ENCODE peak calls at places on chromosomes 7 and 10, in ten cellular contexts. One of them, this sample, is unnamed.

GRCh38 chr7:112205348-112206237 is 606 bp downstream of the DOCK4 start:
- DNase-seq in astrocyte of the hippocampus: peak
- DNase-seq in effector memory CD4-positive, alpha-beta T cell: peak
- DNase-seq in NAMALWA: peak
- DNase-seq in fibroblast of lung: peak
- DNase-seq in head of caudate nucleus: peak
- DNase-seq in nephron progenitor cell: peak
- DNase-seq in heart left ventricle: peak
- DNase-seq in stimulated activated CD8-positive, alpha-beta memory T cell treated with anti-CD3 and anti-CD28 coated beads, Interleukin-7, amount 100 ng/mL, for 1 hour: peak
- DNase-seq in HCT116: peak
- DNase-seq in this sample: peak

GRCh38 chr7:129950191-129950940 is 2.4 kb downstream of the UBE2H start:
- DNase-seq in nephron progenitor cell: no peak
- DNase-seq in HCT116: no peak
- DNase-seq in fibroblast of lung: no peak
- DNase-seq in stimulated activated CD8-positive, alpha-beta memory T cell treated with anti-CD3 and anti-CD28 coated beads, Interleukin-7, amount 100 ng/mL, for 1 hour: no peak
- DNase-seq in astrocyte of the hippocampus: peak
- DNase-seq in head of caudate nucleus: no peak
- DNase-seq in heart left ventricle: no peak
- DNase-seq in effector memory CD4-positive, alpha-beta T cell: no peak
- DNase-seq in NAMALWA: peak
- DNase-seq in this sample: no peak

GRCh38 chr7:18040196-18040595 is 12.6 kb upstream of the PRPS1L1 start:
- DNase-seq in HCT116: no peak
- DNase-seq in head of caudate nucleus: no peak
- DNase-seq in heart left ventricle: no peak
- DNase-seq in NAMALWA: no peak
- DNase-seq in astrocyte of the hippocampus: peak
- DNase-seq in stimulated activated CD8-positive, alpha-beta memory T cell treated with anti-CD3 and anti-CD28 coated beads, Interleukin-7, amount 100 ng/mL, for 1 hour: no peak
- DNase-seq in nephron progenitor cell: no peak
- DNase-seq in effector memory CD4-positive, alpha-beta T cell: no peak
- DNase-seq in fibroblast of lung: peak
- DNase-seq in this sample: peak

GRCh38 chr7:48680996-48681395 is 243.4 kb upstream of the CDC14C start:
- DNase-seq in stimulated activated CD8-positive, alpha-beta memory T cell treated with anti-CD3 and anti-CD28 coated beads, Interleukin-7, amount 100 ng/mL, for 1 hour: no peak
- DNase-seq in HCT116: no peak
- DNase-seq in NAMALWA: no peak
- DNase-seq in fibroblast of lung: no peak
- DNase-seq in effector memory CD4-positive, alpha-beta T cell: no peak
- DNase-seq in nephron progenitor cell: no peak
- DNase-seq in heart left ventricle: no peak
- DNase-seq in astrocyte of the hippocampus: peak
- DNase-seq in head of caudate nucleus: no peak
- DNase-seq in this sample: no peak

GRCh38 chr7:12133865-12134264 is 77.2 kb upstream of the TMEM106B start:
- DNase-seq in effector memory CD4-positive, alpha-beta T cell: no peak
- DNase-seq in astrocyte of the hippocampus: no peak
- DNase-seq in HCT116: no peak
- DNase-seq in head of caudate nucleus: no peak
- DNase-seq in heart left ventricle: no peak
- DNase-seq in fibroblast of lung: no peak
- DNase-seq in stimulated activated CD8-positive, alpha-beta memory T cell treated with anti-CD3 and anti-CD28 coated beads, Interleukin-7, amount 100 ng/mL, for 1 hour: no peak
- DNase-seq in NAMALWA: no peak
- DNase-seq in nephron progenitor cell: no peak
- DNase-seq in this sample: no peak

GRCh38 chr10:71088054-71088453 is 124.3 kb upstream of the UNC5B start:
- DNase-seq in head of caudate nucleus: no peak
- DNase-seq in HCT116: no peak
- DNase-seq in effector memory CD4-positive, alpha-beta T cell: no peak
- DNase-seq in nephron progenitor cell: no peak
- DNase-seq in fibroblast of lung: no peak
- DNase-seq in stimulated activated CD8-positive, alpha-beta memory T cell treated with anti-CD3 and anti-CD28 coated beads, Interleukin-7, amount 100 ng/mL, for 1 hour: no peak
- DNase-seq in NAMALWA: no peak
- DNase-seq in astrocyte of the hippocampus: peak
- DNase-seq in heart left ventricle: no peak
- DNase-seq in this sample: no peak

GRCh38 chr10:58023341-58024073 is 244.2 kb downstream of the IPMK start:
- DNase-seq in head of caudate nucleus: no peak
- DNase-seq in stimulated activated CD8-positive, alpha-beta memory T cell treated with anti-CD3 and anti-CD28 coated beads, Interleukin-7, amount 100 ng/mL, for 1 hour: no peak
- DNase-seq in effector memory CD4-positive, alpha-beta T cell: no peak
- DNase-seq in HCT116: no peak
- DNase-seq in astrocyte of the hippocampus: peak
- DNase-seq in NAMALWA: no peak
- DNase-seq in fibroblast of lung: peak
- DNase-seq in nephron progenitor cell: no peak
- DNase-seq in heart left ventricle: no peak
- DNase-seq in this sample: peak

GRCh38 chr7:116687801-116688201 is 15.8 kb downstream of the MET start:
- DNase-seq in fibroblast of lung: peak
- DNase-seq in stimulated activated CD8-positive, alpha-beta memory T cell treated with anti-CD3 and anti-CD28 coated beads, Interleukin-7, amount 100 ng/mL, for 1 hour: no peak
- DNase-seq in effector memory CD4-positive, alpha-beta T cell: no peak
- DNase-seq in NAMALWA: no peak
- DNase-seq in astrocyte of the hippocampus: peak
- DNase-seq in HCT116: peak
- DNase-seq in nephron progenitor cell: no peak
- DNase-seq in heart left ventricle: no peak
- DNase-seq in head of caudate nucleus: no peak
- DNase-seq in this sample: peak

GRCh38 chr10:37794305-37794976 is 63.0 kb downstream of the ZNF248 start:
- DNase-seq in astrocyte of the hippocampus: no peak
- DNase-seq in NAMALWA: no peak
- DNase-seq in nephron progenitor cell: no peak
- DNase-seq in head of caudate nucleus: no peak
- DNase-seq in HCT116: no peak
- DNase-seq in fibroblast of lung: no peak
- DNase-seq in heart left ventricle: no peak
- DNase-seq in effector memory CD4-positive, alpha-beta T cell: no peak
- DNase-seq in stimulated activated CD8-positive, alpha-beta memory T cell treated with anti-CD3 and anti-CD28 coated beads, Interleukin-7, amount 100 ng/mL, for 1 hour: no peak
- DNase-seq in this sample: no peak

GRCh38 chr10:17216217-17216900 is 11.7 kb upstream of the VIM start:
- DNase-seq in NAMALWA: no peak
- DNase-seq in nephron progenitor cell: no peak
- DNase-seq in fibroblast of lung: peak
- DNase-seq in head of caudate nucleus: no peak
- DNase-seq in effector memory CD4-positive, alpha-beta T cell: no peak
- DNase-seq in HCT116: peak
- DNase-seq in heart left ventricle: no peak
- DNase-seq in astrocyte of the hippocampus: peak
- DNase-seq in stimulated activated CD8-positive, alpha-beta memory T cell treated with anti-CD3 and anti-CD28 coated beads, Interleukin-7, amount 100 ng/mL, for 1 hour: no peak
- DNase-seq in this sample: peak

GRCh38 chr10:111076682-111077661 is at the start of gene ADRA2A:
- DNase-seq in heart left ventricle: no peak
- DNase-seq in nephron progenitor cell: peak
- DNase-seq in stimulated activated CD8-positive, alpha-beta memory T cell treated with anti-CD3 and anti-CD28 coated beads, Interleukin-7, amount 100 ng/mL, for 1 hour: no peak
- DNase-seq in NAMALWA: no peak
- DNase-seq in head of caudate nucleus: no peak
- DNase-seq in astrocyte of the hippocampus: peak
- DNase-seq in effector memory CD4-positive, alpha-beta T cell: no peak
- DNase-seq in HCT116: no peak
- DNase-seq in fibroblast of lung: peak
- DNase-seq in this sample: peak

GRCh38 chr10:65950075-65950474 is 975.8 kb upstream of the LRRTM3 start:
- DNase-seq in effector memory CD4-positive, alpha-beta T cell: no peak
- DNase-seq in stimulated activated CD8-positive, alpha-beta memory T cell treated with anti-CD3 and anti-CD28 coated beads, Interleukin-7, amount 100 ng/mL, for 1 hour: no peak
- DNase-seq in head of caudate nucleus: no peak
- DNase-seq in heart left ventricle: no peak
- DNase-seq in fibroblast of lung: peak
- DNase-seq in astrocyte of the hippocampus: no peak
- DNase-seq in nephron progenitor cell: no peak
- DNase-seq in HCT116: no peak
- DNase-seq in NAMALWA: no peak
- DNase-seq in this sample: no peak

GRCh38 chr10:91787258-91787657 is 11.0 kb upstream of the TNKS2 start:
- DNase-seq in heart left ventricle: no peak
- DNase-seq in HCT116: no peak
- DNase-seq in astrocyte of the hippocampus: no peak
- DNase-seq in NAMALWA: no peak
- DNase-seq in stimulated activated CD8-positive, alpha-beta memory T cell treated with anti-CD3 and anti-CD28 coated beads, Interleukin-7, amount 100 ng/mL, for 1 hour: no peak
- DNase-seq in nephron progenitor cell: no peak
- DNase-seq in effector memory CD4-positive, alpha-beta T cell: no peak
- DNase-seq in fibroblast of lung: no peak
- DNase-seq in head of caudate nucleus: no peak
- DNase-seq in this sample: no peak

GRCh38 chr10:121065330-121065729 is 214.2 kb downstream of the WDR11 start:
- DNase-seq in NAMALWA: no peak
- DNase-seq in fibroblast of lung: no peak
- DNase-seq in astrocyte of the hippocampus: no peak
- DNase-seq in head of caudate nucleus: no peak
- DNase-seq in heart left ventricle: no peak
- DNase-seq in HCT116: no peak
- DNase-seq in effector memory CD4-positive, alpha-beta T cell: no peak
- DNase-seq in nephron progenitor cell: no peak
- DNase-seq in stimulated activated CD8-positive, alpha-beta memory T cell treated with anti-CD3 and anti-CD28 coated beads, Interleukin-7, amount 100 ng/mL, for 1 hour: no peak
- DNase-seq in this sample: no peak

GRCh38 chr10:132429281-132430230 is 32.6 kb downstream of the PWWP2B start:
- DNase-seq in head of caudate nucleus: peak
- DNase-seq in astrocyte of the hippocampus: no peak
- DNase-seq in effector memory CD4-positive, alpha-beta T cell: no peak
- DNase-seq in stimulated activated CD8-positive, alpha-beta memory T cell treated with anti-CD3 and anti-CD28 coated beads, Interleukin-7, amount 100 ng/mL, for 1 hour: no peak
- DNase-seq in HCT116: no peak
- DNase-seq in NAMALWA: no peak
- DNase-seq in nephron progenitor cell: no peak
- DNase-seq in heart left ventricle: no peak
- DNase-seq in fibroblast of lung: no peak
- DNase-seq in this sample: no peak

GRCh38 chr10:79433324-79434222 is 11.9 kb downstream of the ZCCHC24 start:
- DNase-seq in astrocyte of the hippocampus: no peak
- DNase-seq in heart left ventricle: no peak
- DNase-seq in nephron progenitor cell: no peak
- DNase-seq in fibroblast of lung: no peak
- DNase-seq in head of caudate nucleus: no peak
- DNase-seq in effector memory CD4-positive, alpha-beta T cell: no peak
- DNase-seq in NAMALWA: no peak
- DNase-seq in stimulated activated CD8-positive, alpha-beta memory T cell treated with anti-CD3 and anti-CD28 coated beads, Interleukin-7, amount 100 ng/mL, for 1 hour: no peak
- DNase-seq in HCT116: no peak
- DNase-seq in this sample: no peak

GRCh38 chr7:149125189-149125863 is 798 bp downstream of the ZNF425 start:
- DNase-seq in NAMALWA: peak
- DNase-seq in HCT116: no peak
- DNase-seq in heart left ventricle: no peak
- DNase-seq in nephron progenitor cell: no peak
- DNase-seq in stimulated activated CD8-positive, alpha-beta memory T cell treated with anti-CD3 and anti-CD28 coated beads, Interleukin-7, amount 100 ng/mL, for 1 hour: no peak
- DNase-seq in astrocyte of the hippocampus: peak
- DNase-seq in fibroblast of lung: peak
- DNase-seq in effector memory CD4-positive, alpha-beta T cell: no peak
- DNase-seq in head of caudate nucleus: no peak
- DNase-seq in this sample: no peak

GRCh38 chr7:50826371-50827172 is 43.9 kb upstream of the GRB10 start:
- DNase-seq in astrocyte of the hippocampus: peak
- DNase-seq in NAMALWA: no peak
- DNase-seq in heart left ventricle: no peak
- DNase-seq in stimulated activated CD8-positive, alpha-beta memory T cell treated with anti-CD3 and anti-CD28 coated beads, Interleukin-7, amount 100 ng/mL, for 1 hour: no peak
- DNase-seq in effector memory CD4-positive, alpha-beta T cell: no peak
- DNase-seq in head of caudate nucleus: no peak
- DNase-seq in nephron progenitor cell: no peak
- DNase-seq in HCT116: peak
- DNase-seq in fibroblast of lung: peak
- DNase-seq in this sample: peak

GRCh38 chr10:80161321-80162084 is 29.0 kb downstream of the PLAC9 start:
- DNase-seq in head of caudate nucleus: no peak
- DNase-seq in nephron progenitor cell: no peak
- DNase-seq in astrocyte of the hippocampus: no peak
- DNase-seq in fibroblast of lung: no peak
- DNase-seq in effector memory CD4-positive, alpha-beta T cell: no peak
- DNase-seq in heart left ventricle: no peak
- DNase-seq in NAMALWA: peak
- DNase-seq in stimulated activated CD8-positive, alpha-beta memory T cell treated with anti-CD3 and anti-CD28 coated beads, Interleukin-7, amount 100 ng/mL, for 1 hour: no peak
- DNase-seq in HCT116: no peak
- DNase-seq in this sample: no peak